ENCODE peak calls at places on chromosomes 7 and 10, in six cellular contexts. One of them, this sample, is unnamed.

GRCh38 chr10:44334621-44335184 is 50.2 kb downstream of the CXCL12 start:
- DNase-seq in NCI-H1105 treated with DMSO at 0.1 percent for 48 hours: no peak
- DNase-seq in left ventricle myocardium inferior: no peak
- DNase-seq in activated CD4-positive, alpha-beta T cell treated with anti-CD3 and anti-CD28 coated beads, Interleukin-2, amount 50 U/mL, for 1 hour: no peak
- DNase-seq in H7: no peak
- DNase-seq in activated CD8-positive, alpha-beta T cell treated with anti-CD3 and anti-CD28 coated beads for 36 hours: no peak
- DNase-seq in this sample: no peak

GRCh38 chr7:957418-958220 is 3.1 kb upstream of the ADAP1 start:
- DNase-seq in activated CD4-positive, alpha-beta T cell treated with anti-CD3 and anti-CD28 coated beads, Interleukin-2, amount 50 U/mL, for 1 hour: no peak
- DNase-seq in left ventricle myocardium inferior: peak
- DNase-seq in activated CD8-positive, alpha-beta T cell treated with anti-CD3 and anti-CD28 coated beads for 36 hours: no peak
- DNase-seq in NCI-H1105 treated with DMSO at 0.1 percent for 48 hours: no peak
- DNase-seq in H7: peak
- DNase-seq in this sample: no peak

GRCh38 chr10:62545667-62546066 is 171.5 kb downstream of the ZNF365 start:
- DNase-seq in left ventricle myocardium inferior: no peak
- DNase-seq in activated CD4-positive, alpha-beta T cell treated with anti-CD3 and anti-CD28 coated beads, Interleukin-2, amount 50 U/mL, for 1 hour: no peak
- DNase-seq in NCI-H1105 treated with DMSO at 0.1 percent for 48 hours: no peak
- DNase-seq in activated CD8-positive, alpha-beta T cell treated with anti-CD3 and anti-CD28 coated beads for 36 hours: no peak
- DNase-seq in H7: no peak
- DNase-seq in this sample: no peak

GRCh38 chr10:97331304-97331703 is 3.2 kb downstream of the FRAT2 start:
- DNase-seq in H7: peak
- DNase-seq in activated CD8-positive, alpha-beta T cell treated with anti-CD3 and anti-CD28 coated beads for 36 hours: no peak
- DNase-seq in left ventricle myocardium inferior: no peak
- DNase-seq in activated CD4-positive, alpha-beta T cell treated with anti-CD3 and anti-CD28 coated beads, Interleukin-2, amount 50 U/mL, for 1 hour: no peak
- DNase-seq in NCI-H1105 treated with DMSO at 0.1 percent for 48 hours: no peak
- DNase-seq in this sample: no peak

GRCh38 chr10:71860243-71861029 is 9.4 kb upstream of the PSAP start:
- DNase-seq in activated CD4-positive, alpha-beta T cell treated with anti-CD3 and anti-CD28 coated beads, Interleukin-2, amount 50 U/mL, for 1 hour: no peak
- DNase-seq in left ventricle myocardium inferior: peak
- DNase-seq in H7: peak
- DNase-seq in NCI-H1105 treated with DMSO at 0.1 percent for 48 hours: no peak
- DNase-seq in activated CD8-positive, alpha-beta T cell treated with anti-CD3 and anti-CD28 coated beads for 36 hours: peak
- DNase-seq in this sample: peak

GRCh38 chr10:7264313-7264741 is 146.5 kb downstream of the SFMBT2 start:
- DNase-seq in left ventricle myocardium inferior: no peak
- DNase-seq in activated CD4-positive, alpha-beta T cell treated with anti-CD3 and anti-CD28 coated beads, Interleukin-2, amount 50 U/mL, for 1 hour: no peak
- DNase-seq in NCI-H1105 treated with DMSO at 0.1 percent for 48 hours: no peak
- DNase-seq in H7: no peak
- DNase-seq in activated CD8-positive, alpha-beta T cell treated with anti-CD3 and anti-CD28 coated beads for 36 hours: no peak
- DNase-seq in this sample: no peak

GRCh38 chr10:22476601-22477364 is 131.5 kb downstream of the SPAG6 start:
- DNase-seq in left ventricle myocardium inferior: no peak
- DNase-seq in activated CD8-positive, alpha-beta T cell treated with anti-CD3 and anti-CD28 coated beads for 36 hours: peak
- DNase-seq in H7: peak
- DNase-seq in activated CD4-positive, alpha-beta T cell treated with anti-CD3 and anti-CD28 coated beads, Interleukin-2, amount 50 U/mL, for 1 hour: no peak
- DNase-seq in NCI-H1105 treated with DMSO at 0.1 percent for 48 hours: no peak
- DNase-seq in this sample: no peak

GRCh38 chr7:31487071-31487470 is 26.8 kb upstream of the ITPRID1 start:
- DNase-seq in NCI-H1105 treated with DMSO at 0.1 percent for 48 hours: no peak
- DNase-seq in activated CD4-positive, alpha-beta T cell treated with anti-CD3 and anti-CD28 coated beads, Interleukin-2, amount 50 U/mL, for 1 hour: no peak
- DNase-seq in activated CD8-positive, alpha-beta T cell treated with anti-CD3 and anti-CD28 coated beads for 36 hours: no peak
- DNase-seq in left ventricle myocardium inferior: no peak
- DNase-seq in H7: no peak
- DNase-seq in this sample: no peak